ENCODE peak calls at places on chromosomes 16 and 17, in nine cellular contexts. R is cardiac fibroblast, Y is HFFc6, J is pancreas, M is Caco-2, E is BJ, Q is natural killer cell, X is WTC11, D is brain microvascular endothelial cell. O is an unnamed sample.

GRCh38 chr17:28684963-28685362 is 23.0 kb downstream of the SUPT6H start:
- DNase-seq in Q (no peak), Y (no peak), D (peak; percentile 10), J (no peak), X (no peak), M (no peak), R (peak; percentile 27), E (no peak), O (no peak)

GRCh38 chr17:43769426-43769825 is 9.4 kb downstream of the DUSP3 start:
- DNase-seq in M (no peak), R (no peak), Q (no peak), D (no peak), X (no peak), E (no peak), Y (no peak), J (no peak), O (no peak)

GRCh38 chr17:10036511-10037061 is 131.5 kb upstream of the RCVRN start:
- DNase-seq in D (no peak), J (no peak), Y (no peak), Q (no peak), M (no peak), R (no peak), X (no peak), E (no peak), O (no peak)

GRCh38 chr17:57582881-57583756 is 162.0 kb downstream of the CCDC182 start:
- DNase-seq in D (no peak), X (no peak), M (no peak), R (no peak), E (no peak), Q (no peak), Y (no peak), J (no peak), O (no peak)

GRCh38 chr16:68257906-68258800 is 6.2 kb upstream of the SLC7A6 start:
- DNase-seq in E (no peak), R (peak; percentile 18), J (no peak), X (no peak), D (peak; percentile 18), Q (no peak), Y (peak; percentile 84), M (peak; percentile 82), O (no peak)

GRCh38 chr17:8644507-8644902 is 14.0 kb upstream of the MYH10 start:
- DNase-seq in Y (no peak), Q (no peak), D (no peak), J (no peak), M (no peak), X (no peak), E (no peak), R (no peak), O (no peak)

GRCh38 chr16:85090873-85091521 is 21.3 kb downstream of the CIBAR2 start:
- DNase-seq in D (no peak), X (no peak), J (peak; percentile 79), M (no peak), Y (no peak), E (no peak), R (no peak), Q (no peak), O (no peak)

GRCh38 chr16:85554791-85555548 is 58.2 kb upstream of the GSE1 start:
- DNase-seq in Y (peak; percentile 50), E (no peak), Q (peak; percentile 71), J (peak; percentile 80), D (peak; percentile 55), X (no peak), M (no peak), R (peak; percentile 67), O (no peak)

GRCh38 chr17:56292628-56293027 is 139.4 kb downstream of the ANKFN1 start:
- DNase-seq in J (no peak), Q (no peak), E (no peak), D (no peak), M (no peak), R (peak; percentile 1), Y (no peak), X (no peak), O (no peak)

GRCh38 chr16:57938484-57938883 is 32.4 kb downstream of the CNGB1 start:
- DNase-seq in Y (no peak), J (no peak), X (no peak), R (no peak), D (no peak), M (no peak), E (no peak), Q (no peak), O (no peak)

GRCh38 chr17:83155128-83156081 is 76.0 kb downstream of the METRNL start:
- DNase-seq in E (peak; percentile 97), J (no peak), R (no peak), D (peak; percentile 68), M (no peak), X (no peak), Y (peak; percentile 95), Q (peak; percentile 15), O (peak; percentile 66)

GRCh38 chr16:525520-526180 is 1.9 kb upstream of the CAPN15 start:
- DNase-seq in D (peak; percentile 82), Q (no peak), E (peak; percentile 60), R (peak; percentile 90), J (no peak), M (no peak), X (no peak), Y (peak; percentile 94), O (no peak)

GRCh38 chr17:20010099-20010863 is 1.1 kb downstream of the SPECC1 start:
- DNase-seq in Q (no peak), Y (peak; percentile 63), D (peak; percentile 14), J (peak; percentile 41), E (no peak), X (peak; percentile 28), M (no peak), R (peak; percentile 66), O (no peak)

GRCh38 chr16:55323637-55324490 is at the start of gene IRX6:
- DNase-seq in M (no peak), D (no peak), E (no peak), R (no peak), Y (no peak), J (no peak), Q (no peak), X (peak; percentile 87), O (peak; percentile 76)

GRCh38 chr17:17132746-17133145 is 73.4 kb downstream of the PLD6 start:
- DNase-seq in J (no peak), Q (no peak), Y (no peak), R (no peak), D (no peak), X (no peak), E (no peak), M (no peak), O (no peak)

GRCh38 chr16:14172200-14172805 is 101.2 kb downstream of the MRTFB start:
- DNase-seq in R (peak; percentile 87), J (no peak), Y (peak; percentile 64), X (no peak), Q (no peak), D (no peak), E (peak; percentile 74), M (no peak), O (no peak)

GRCh38 chr16:67447508-67448076 is 16.7 kb downstream of the HSD11B2 start:
- DNase-seq in J (peak; percentile 44), R (peak; percentile 33), M (peak; percentile 70), Y (no peak), E (no peak), D (no peak), X (peak; percentile 62), Q (no peak), O (no peak)

GRCh38 chr17:56785396-56785795 is 48.3 kb downstream of the C17orf67 start:
- DNase-seq in R (peak; percentile 12), Y (peak; percentile 8), E (peak; percentile 14), Q (no peak), D (no peak), M (no peak), X (no peak), J (no peak), O (no peak)

GRCh38 chr17:5381542-5381941 is 37.9 kb downstream of the NUP88 start:
- DNase-seq in E (no peak), X (no peak), J (no peak), Y (no peak), Q (no peak), M (no peak), R (peak; percentile 41), D (no peak), O (no peak)

GRCh38 chr16:50688867-50689266 is 4.5 kb upstream of the NOD2 start:
- DNase-seq in X (no peak), M (no peak), Q (no peak), E (no peak), R (no peak), D (no peak), Y (no peak), J (no peak), O (no peak)

GRCh38 chr16:56615353-56615752 is 7.0 kb downstream of the MT2A start:
- DNase-seq in Q (no peak), Y (no peak), R (peak; percentile 71), E (no peak), J (no peak), M (no peak), X (no peak), D (no peak), O (no peak)

GRCh38 chr17:21291357-21291756 is 6.8 kb downstream of the MAP2K3 start:
- DNase-seq in X (no peak), Q (no peak), M (no peak), E (no peak), J (no peak), D (no peak), R (no peak), Y (no peak), O (no peak)
- TF ChIP-seq CTCF in X (no peak), Q (no peak), M (no peak), E (no peak), J (no peak), D (no peak), R (no peak), Y (no peak), O (no peak)

GRCh38 chr17:34725008-34725407 is 145.6 kb downstream of the TMEM132E start:
- DNase-seq in Y (no peak), M (no peak), Q (no peak), J (no peak), R (no peak), E (no peak), D (no peak), X (no peak), O (peak; percentile 11)
- TF ChIP-seq CTCF in Y (no peak), M (no peak), Q (no peak), J (no peak), R (no peak), E (no peak), D (no peak), X (no peak), O (no peak)

GRCh38 chr16:47158991-47159390 is 15.2 kb upstream of the NETO2 start:
- DNase-seq in Q (no peak), J (no peak), M (no peak), R (no peak), X (no peak), E (no peak), Y (no peak), D (no peak), O (no peak)

GRCh38 chr16:47160422-47160821 is 16.7 kb upstream of the NETO2 start:
- DNase-seq in Q (no peak), R (no peak), E (no peak), J (no peak), X (no peak), Y (no peak), M (no peak), D (no peak), O (no peak)

GRCh38 chr16:47162670-47163420 is 19.1 kb upstream of the NETO2 start:
- DNase-seq in J (no peak), D (peak; percentile 18), Y (no peak), X (no peak), M (no peak), Q (no peak), R (no peak), E (no peak), O (no peak)
- TF ChIP-seq CTCF in J (no peak), D (peak; percentile 5), Y (no peak), X (no peak), M (no peak), Q (no peak), R (no peak), E (no peak), O (no peak)

GRCh38 chr16:1786242-1787055 is 3.7 kb downstream of the NUBP2 start:
- DNase-seq in X (peak; percentile 56), J (no peak), D (no peak), E (no peak), R (no peak), M (no peak), Y (no peak), Q (peak; percentile 13), O (no peak)
- TF ChIP-seq CTCF in X (no peak), J (no peak), D (peak; percentile 2), E (no peak), R (no peak), M (no peak), Y (peak; percentile 33), Q (no peak), O (no peak)

O was measured in type B pancreatic cell.